ENCODE peak calls at places on chromosomes 5 and 9, in five cellular contexts. I, L, D, Y and W are unnamed samples.

GRCh38 chr5:142199388-142199787 is 90.8 kb downstream of the NDFIP1 start:
- DNase-seq in I (no peak), L (no peak), Y (no peak), D (no peak), W (no peak)

GRCh38 chr9:1460143-1460769 is 410.1 kb downstream of the DMRT2 start:
- DNase-seq in Y (no peak), L (no peak), I (peak), D (no peak), W (peak)

GRCh38 chr9:122216138-122216797 is 12.5 kb downstream of the LHX6 start:
- DNase-seq in D (no peak), L (no peak), Y (no peak), I (no peak), W (no peak)

GRCh38 chr9:72173080-72173479 is 23.8 kb downstream of the GDA start:
- DNase-seq in L (no peak), Y (no peak), I (no peak), D (no peak), W (no peak)

GRCh38 chr5:119411291-119411934 is 40.9 kb upstream of the HSD17B4 start:
- DNase-seq in I (no peak), L (no peak), Y (peak), D (no peak), W (peak)

GRCh38 chr5:61055434-61056006 is 106.7 kb downstream of the SMIM15 start:
- DNase-seq in D (no peak), I (peak), Y (peak), L (no peak), W (peak)

GRCh38 chr5:118450924-118451332 is 537.4 kb downstream of the DTWD2 start:
- DNase-seq in Y (no peak), L (no peak), I (no peak), D (no peak), W (no peak)

GRCh38 chr5:128252196-128252595 is 168.6 kb downstream of the SLC12A2 start:
- DNase-seq in I (no peak), L (no peak), Y (no peak), D (no peak), W (no peak)

GRCh38 chr5:157342822-157343402 is 77.0 kb downstream of the CYFIP2 start:
- DNase-seq in D (peak), L (peak), Y (peak), I (peak), W (peak)

GRCh38 chr9:116494815-116495634 is 192.1 kb upstream of the TRIM32 start:
- DNase-seq in L (peak), I (peak), D (no peak), Y (no peak), W (peak)